ENCODE peak calls at places on chromosomes 2 and 18, in seven cellular contexts. J is dorsolateral prefrontal cortex, X is mesendoderm, Z is cortex of kidney, R is kidney glomerular epithelial cell, D is posterior cingulate gyrus, Q is heart left ventricle. A is an unnamed sample.

GRCh38 chr2:12686708-12687107 is 30.0 kb upstream of the TRIB2 start:
- DNase-seq in J (no peak), X (no peak), Z (no peak), R (no peak), D (no peak), Q (no peak), A (no peak)

GRCh38 chr18:30920356-30920755 is 122.2 kb downstream of the DSC3 start:
- DNase-seq in J (no peak), X (no peak), Z (no peak), R (peak; percentile 75), D (no peak), Q (no peak), A (no peak)

GRCh38 chr2:60926751-60927568 is 45.6 kb downstream of the REL start:
- DNase-seq in J (no peak), X (no peak), Z (no peak), R (no peak), D (no peak), Q (no peak), A (no peak)

GRCh38 chr2:100875516-100876230 is 55.7 kb downstream of the NPAS2 start:
- DNase-seq in J (no peak), X (no peak), Z (no peak), R (no peak), D (no peak), Q (no peak), A (no peak)

GRCh38 chr2:67880291-67880761 is 182.5 kb downstream of the C1D start:
- DNase-seq in J (no peak), X (peak; percentile 89), Z (no peak), R (peak; percentile 93), D (peak; percentile 14), Q (no peak), A (no peak)

GRCh38 chr2:152242787-152243472 is 67.4 kb upstream of the STAM2 start:
- DNase-seq in J (no peak), X (peak; percentile 26), Z (no peak), R (no peak), D (no peak), Q (no peak), A (no peak)

GRCh38 chr18:5903386-5903785 is 8.1 kb upstream of the TMEM200C start:
- DNase-seq in J (no peak), X (no peak), Z (no peak), R (no peak), D (no peak), Q (no peak), A (no peak)

GRCh38 chr18:74513883-74514205 is 17.7 kb downstream of the CNDP2 start:
- DNase-seq in J (no peak), X (no peak), Z (no peak), R (no peak), D (no peak), Q (no peak), A (no peak)

GRCh38 chr2:237324446-237325236 is 89.3 kb downstream of the COL6A3 start:
- DNase-seq in J (no peak), X (peak; percentile 37), Z (no peak), R (no peak), D (no peak), Q (no peak), A (no peak)